ENCODE peak calls at places on chromosomes 4 and X, in seven cellular contexts. A is aorta; S is heart left ventricle; J is CD8-positive, alpha-beta memory T cell; G is cardiac muscle cell; U is pancreas; B is suprapubic skin. P is an unnamed sample. For H3K4me1, the result is how much of the 10 kb centered on the place peaks cover.

GRCh38 chrX:141375011-141375730 is 132.9 kb upstream of the SPANXC start:
- DNase-seq in A (no peak), S (no peak), J (no peak), G (peak), U (no peak), B (no peak), P (no peak)

GRCh38 chr4:56821394-56822263 is at the start of gene SPINK2:
- DNase-seq in A (peak), S (peak), J (peak), G (peak), U (peak), B (no peak), P (no peak)

GRCh38 chrX:150482537-150483217 is 85.7 kb upstream of the MTM1 start:
- DNase-seq in A (no peak), S (no peak), J (no peak), G (no peak), U (no peak), B (no peak), P (peak)

GRCh38 chr4:154616731-154617130 is 4.3 kb upstream of the FGG start:
- DNase-seq in A (no peak), S (no peak), J (no peak), G (no peak), U (no peak), B (no peak), P (no peak)

GRCh38 chr4:140254656-140255299 is 100.8 kb upstream of the MAML3 start:
- DNase-seq in A (no peak), S (no peak), J (no peak), G (no peak), U (no peak), B (no peak), P (peak)

GRCh38 chr4:141425124-141425523 is 204.4 kb downstream of the ZNF330 start:
- DNase-seq in A (no peak), S (no peak), J (no peak), G (no peak), U (no peak), B (no peak), P (no peak)

GRCh38 chr4:38531126-38531737 is 132.8 kb upstream of the KLF3 start:
- DNase-seq in A (no peak), S (no peak), J (no peak), G (peak), U (no peak), B (no peak), P (no peak)

GRCh38 chrX:119045884-119046283 is 26.9 kb upstream of the CT47C1 start:
- DNase-seq in A (no peak), S (no peak), J (no peak), G (no peak), U (no peak), B (no peak), P (no peak)

GRCh38 chr4:124980276-124980752 is 267.8 kb upstream of the ANKRD50 start:
- DNase-seq in A (no peak), S (no peak), J (no peak), G (peak), U (no peak), B (no peak), P (no peak)

DNA sequence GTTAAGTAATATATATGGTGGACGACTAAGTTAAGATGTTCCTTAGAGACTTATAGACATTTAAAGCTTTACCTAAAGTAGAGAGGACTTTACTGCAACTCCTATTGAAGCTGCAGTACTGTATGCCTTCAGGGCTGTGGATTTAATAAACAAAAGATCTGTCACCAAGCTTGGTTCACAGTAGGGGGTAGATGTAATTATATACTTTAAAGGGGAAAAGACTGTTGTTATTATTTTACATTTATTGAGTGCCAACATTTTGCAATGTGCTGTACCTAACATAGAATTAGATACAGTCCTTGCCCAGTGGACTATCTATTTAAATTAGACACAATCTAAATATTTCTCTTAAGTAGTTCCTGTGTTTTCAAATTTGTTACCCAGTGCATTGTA is 67.2 kb downstream of the SLIT2 start:
- DNase-seq in A (no peak), S (no peak), J (no peak), G (no peak), U (no peak), B (no peak), P (no peak)
- H3K4me1 ChIP-seq in A (under half), S (under half), J (under half), G (half or more), U (under half), B (under half), P (under half)

GRCh38 chr4:77158487-77158861 is 1.5 kb downstream of the CCNG2 start:
- DNase-seq in A (no peak), S (no peak), J (no peak), G (no peak), U (no peak), B (no peak), P (no peak)
- H3K27ac ChIP-seq in A (no peak), S (peak), J (peak), G (peak), U (peak), B (peak), P (peak)

GRCh38 chr4:7792616-7793015 is 147.0 kb downstream of the AFAP1 start:
- DNase-seq in A (no peak), S (no peak), J (no peak), G (no peak), U (no peak), B (peak), P (no peak)
- H3K4me1 ChIP-seq in A (under half), S (under half), J (under half), G (under half), U (under half), B (under half), P (under half)

GRCh38 chr4:8618961-8619720 is 26.6 kb downstream of the CPZ start:
- DNase-seq in A (peak), S (no peak), J (no peak), G (no peak), U (peak), B (no peak), P (no peak)
- H3K27ac ChIP-seq in A (no peak), S (no peak), J (no peak), G (no peak), U (no peak), B (no peak), P (no peak)

DNA sequence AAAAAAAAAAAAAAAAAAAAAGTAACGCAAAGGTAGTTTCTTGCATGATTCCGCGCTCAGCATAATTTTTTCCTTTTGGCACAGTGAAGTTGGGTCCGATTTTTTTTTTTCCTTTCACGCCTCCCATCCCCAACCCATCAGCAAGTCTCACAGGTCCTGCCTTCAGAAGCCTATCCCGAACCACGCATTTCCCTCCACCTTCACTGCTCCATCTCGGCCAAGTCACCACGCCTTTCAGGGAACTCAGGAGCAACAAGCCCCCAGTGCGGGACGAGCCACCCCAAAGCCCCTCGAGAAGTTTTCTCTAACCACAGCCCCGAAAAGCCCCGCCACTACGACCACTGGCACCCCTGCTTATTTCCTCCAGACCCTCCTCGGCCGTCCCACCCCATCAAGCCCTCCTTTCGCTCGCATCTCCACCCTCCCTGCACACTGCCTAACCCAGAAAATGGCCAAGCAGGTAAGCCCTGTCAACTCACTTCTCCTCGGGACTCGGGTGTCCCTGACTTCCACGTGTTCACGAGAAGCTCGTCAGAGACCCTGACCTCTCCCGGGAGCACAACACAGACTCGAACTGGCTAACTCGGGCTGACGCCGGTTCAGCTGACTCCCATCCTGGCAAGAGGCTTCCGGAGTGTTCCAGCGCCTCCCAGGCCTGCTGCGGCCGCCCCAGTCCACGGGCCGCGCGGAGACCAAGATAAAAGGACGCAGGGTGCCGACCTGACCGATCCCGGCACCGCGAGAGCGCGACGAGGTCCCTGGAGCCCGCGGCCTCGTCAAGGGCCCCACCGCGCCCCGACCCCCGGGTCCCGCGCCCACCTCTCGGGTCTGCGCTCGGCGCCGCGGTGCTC is 839 bp downstream of the SLBP start:
- DNase-seq in A (peak), S (peak), J (no peak), G (peak), U (peak), B (no peak), P (no peak)
- H3K4me1 ChIP-seq in A (under half), S (under half), J (half or more), G (under half), U (under half), B (half or more), P (under half)

GRCh38 chr4:25795566-25796454 is 67.0 kb downstream of the SEL1L3 start:
- DNase-seq in A (no peak), S (no peak), J (no peak), G (peak), U (no peak), B (no peak), P (peak)
- H3K27ac ChIP-seq in A (no peak), S (no peak), J (no peak), G (peak), U (no peak), B (no peak), P (peak)

GRCh38 chr4:174041555-174042110 is 241.8 kb downstream of the FBXO8 start:
- DNase-seq in A (no peak), S (no peak), J (no peak), G (peak), U (no peak), B (no peak), P (no peak)

GRCh38 chr4:174045381-174045780 is 238.1 kb downstream of the FBXO8 start:
- DNase-seq in A (no peak), S (no peak), J (no peak), G (no peak), U (no peak), B (no peak), P (no peak)

DNA sequence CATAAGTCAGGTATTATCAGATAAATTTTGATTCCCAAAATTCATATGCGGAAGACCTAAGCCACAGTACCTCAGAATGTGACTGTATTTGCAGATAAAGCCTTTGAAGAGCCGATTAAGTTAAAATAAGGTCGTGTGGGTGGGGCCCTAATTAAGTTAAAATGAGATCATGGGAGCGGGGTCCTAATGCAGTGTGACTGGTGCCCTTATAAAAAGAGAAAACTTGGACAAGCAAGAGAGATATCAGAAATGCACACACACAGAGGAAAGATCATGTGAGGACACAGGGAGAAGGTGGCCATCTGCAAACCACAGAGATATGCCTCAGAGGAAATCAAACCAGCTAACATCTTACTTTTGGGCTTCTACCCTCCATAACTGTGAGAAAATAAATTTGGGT is 236.1 kb downstream of the FBXO8 start:
- DNase-seq in A (no peak), S (no peak), J (no peak), G (no peak), U (no peak), B (no peak), P (no peak)
- H3K4me1 ChIP-seq in A (under half), S (under half), J (under half), G (under half), U (under half), B (under half), P (under half)

GRCh38 chrX:153339662-153340061 is 5.7 kb downstream of the ZNF275 start:
- DNase-seq in A (no peak), S (no peak), J (no peak), G (no peak), U (no peak), B (no peak), P (no peak)

GRCh38 chrX:153338836-153339235 is 4.9 kb downstream of the ZNF275 start:
- DNase-seq in A (no peak), S (no peak), J (no peak), G (no peak), U (no peak), B (no peak), P (no peak)

GRCh38 chrX:153334654-153335295 is 822 bp downstream of the ZNF275 start:
- DNase-seq in A (peak), S (no peak), J (no peak), G (no peak), U (no peak), B (no peak), P (no peak)

GRCh38 chrX:153336128-153336894 is 2.4 kb downstream of the ZNF275 start:
- DNase-seq in A (no peak), S (no peak), J (peak), G (no peak), U (no peak), B (no peak), P (no peak)

DNA sequence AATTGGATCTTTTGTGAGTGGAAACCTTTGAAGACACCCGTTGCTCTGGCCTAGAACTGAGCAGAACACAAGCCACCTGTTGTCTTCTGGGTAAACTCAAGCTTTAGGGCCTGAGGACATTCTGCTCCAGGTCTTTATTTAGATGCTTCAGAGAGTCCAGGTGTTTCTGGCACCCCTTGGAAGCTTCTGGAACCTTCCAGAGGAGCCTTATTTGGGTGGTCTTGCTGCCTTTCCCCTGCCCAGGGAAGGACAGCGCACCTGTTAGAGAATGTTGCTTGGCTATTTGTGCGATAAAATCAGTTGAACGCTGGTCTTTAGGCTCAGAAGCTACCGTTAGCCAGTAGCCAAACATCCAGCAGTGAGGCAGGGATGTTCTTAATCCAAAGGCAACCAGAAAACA is 3.0 kb downstream of the ZNF275 start:
- DNase-seq in A (no peak), S (no peak), J (no peak), G (no peak), U (no peak), B (no peak), P (no peak)
- H3K27ac ChIP-seq in A (no peak), S (no peak), J (no peak), G (no peak), U (no peak), B (no peak), P (no peak)

GRCh38 chrX:65685112-65685511 is 17.7 kb downstream of the MSN start:
- DNase-seq in A (no peak), S (no peak), J (no peak), G (no peak), U (no peak), B (no peak), P (no peak)
- H3K4me1 ChIP-seq in A (under half), S (under half), J (half or more), G (under half), U (under half), B (under half), P (under half)

DNA sequence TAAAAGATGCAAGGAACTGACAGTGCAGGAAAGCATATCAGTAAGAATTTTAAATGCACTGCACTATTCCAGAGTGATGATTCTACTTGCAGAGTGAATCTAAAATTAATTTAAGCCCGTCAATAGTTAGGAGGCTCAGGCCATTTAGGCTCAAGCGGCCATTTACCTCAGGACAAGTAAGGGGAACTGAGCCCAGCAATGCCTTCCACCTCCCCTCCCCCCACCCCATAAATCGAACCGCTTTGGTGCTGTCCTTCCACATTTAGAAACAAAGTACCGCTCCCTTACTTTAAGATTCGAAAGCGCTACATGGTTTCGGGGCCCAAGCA is 665 bp downstream of the RBM41 start:
- DNase-seq in A (no peak), S (no peak), J (no peak), G (no peak), U (no peak), B (no peak), P (no peak)
- H3K27ac ChIP-seq in A (no peak), S (peak), J (peak), G (peak), U (no peak), B (no peak), P (peak)

P was measured in SJSA1.